ENCODE peak calls at places on chromosomes 3 and 15, in eight cellular contexts. One of them, this sample, is unnamed.

GRCh38 chr3:189041482-189042090 is 130.2 kb upstream of the TPRG1 start:
- DNase-seq in sigmoid colon: no peak
- DNase-seq in stomach: peak; percentile 34
- DNase-seq in K562: no peak
- DNase-seq in CD4-positive, alpha-beta T cell: peak; percentile 60
- DNase-seq in breast epithelium: no peak
- DNase-seq in tibial artery: no peak
- DNase-seq in psoas muscle: no peak
- DNase-seq in this sample: peak; percentile 69

GRCh38 chr3:175356899-175357324 is 497.8 kb downstream of the NAALADL2 start:
- DNase-seq in tibial artery: no peak
- DNase-seq in CD4-positive, alpha-beta T cell: no peak
- DNase-seq in sigmoid colon: no peak
- DNase-seq in stomach: no peak
- DNase-seq in psoas muscle: no peak
- DNase-seq in K562: no peak
- DNase-seq in breast epithelium: no peak
- DNase-seq in this sample: no peak

GRCh38 chr3:190597291-190597690 is 83.4 kb downstream of the IL1RAP start:
- DNase-seq in K562: no peak
- DNase-seq in stomach: no peak
- DNase-seq in CD4-positive, alpha-beta T cell: no peak
- DNase-seq in sigmoid colon: no peak
- DNase-seq in psoas muscle: no peak
- DNase-seq in breast epithelium: no peak
- DNase-seq in tibial artery: no peak
- DNase-seq in this sample: no peak

GRCh38 chr15:97841558-97841957 is 118.9 kb upstream of the ARRDC4 start:
- DNase-seq in sigmoid colon: no peak
- DNase-seq in breast epithelium: no peak
- DNase-seq in stomach: no peak
- DNase-seq in CD4-positive, alpha-beta T cell: no peak
- DNase-seq in tibial artery: no peak
- DNase-seq in K562: no peak
- DNase-seq in psoas muscle: no peak
- DNase-seq in this sample: no peak

GRCh38 chr15:52112203-52112750 is 298 bp downstream of the BCL2L10 start:
- DNase-seq in tibial artery: no peak
- DNase-seq in breast epithelium: peak; percentile 22
- DNase-seq in psoas muscle: peak; percentile 23
- DNase-seq in stomach: peak; percentile 52
- DNase-seq in CD4-positive, alpha-beta T cell: peak; percentile 21
- DNase-seq in K562: no peak
- DNase-seq in sigmoid colon: no peak
- DNase-seq in this sample: peak; percentile 66

GRCh38 chr3:13305623-13306022 is 114.5 kb downstream of the NUP210 start:
- DNase-seq in CD4-positive, alpha-beta T cell: no peak
- DNase-seq in stomach: no peak
- DNase-seq in sigmoid colon: no peak
- DNase-seq in tibial artery: no peak
- DNase-seq in breast epithelium: no peak
- DNase-seq in K562: no peak
- DNase-seq in psoas muscle: no peak
- DNase-seq in this sample: no peak

GRCh38 chr3:59127071-59127470 is 77.2 kb upstream of the CFAP20DC start:
- DNase-seq in sigmoid colon: no peak
- DNase-seq in tibial artery: no peak
- DNase-seq in CD4-positive, alpha-beta T cell: no peak
- DNase-seq in K562: no peak
- DNase-seq in stomach: no peak
- DNase-seq in psoas muscle: no peak
- DNase-seq in breast epithelium: no peak
- DNase-seq in this sample: no peak

GRCh38 chr3:72891053-72891855 is 3.4 kb downstream of the GXYLT2 start:
- DNase-seq in breast epithelium: peak; percentile 38
- DNase-seq in stomach: no peak
- DNase-seq in psoas muscle: peak; percentile 52
- DNase-seq in tibial artery: no peak
- DNase-seq in CD4-positive, alpha-beta T cell: no peak
- DNase-seq in K562: peak; percentile 19
- DNase-seq in sigmoid colon: peak; percentile 81
- DNase-seq in this sample: no peak

GRCh38 chr15:95988574-95988887 is 342.0 kb upstream of the NR2F2 start:
- DNase-seq in K562: no peak
- DNase-seq in stomach: peak; percentile 59
- DNase-seq in breast epithelium: no peak
- DNase-seq in sigmoid colon: no peak
- DNase-seq in psoas muscle: no peak
- DNase-seq in CD4-positive, alpha-beta T cell: no peak
- DNase-seq in tibial artery: no peak
- DNase-seq in this sample: no peak

GRCh38 chr3:30188713-30189112 is 417.7 kb upstream of the TGFBR2 start:
- DNase-seq in K562: no peak
- DNase-seq in CD4-positive, alpha-beta T cell: no peak
- DNase-seq in breast epithelium: no peak
- DNase-seq in psoas muscle: peak; percentile 13
- DNase-seq in stomach: no peak
- DNase-seq in sigmoid colon: no peak
- DNase-seq in tibial artery: no peak
- DNase-seq in this sample: no peak

GRCh38 chr3:32401541-32402052 is 9.9 kb downstream of the CMTM7 start:
- DNase-seq in psoas muscle: peak; percentile 82
- DNase-seq in sigmoid colon: peak; percentile 87
- DNase-seq in breast epithelium: peak; percentile 72
- DNase-seq in K562: no peak
- DNase-seq in tibial artery: peak; percentile 90
- DNase-seq in CD4-positive, alpha-beta T cell: peak; percentile 57
- DNase-seq in stomach: peak; percentile 74
- DNase-seq in this sample: peak; percentile 79

GRCh38 chr3:59251899-59252298 is 202.1 kb upstream of the CFAP20DC start:
- DNase-seq in psoas muscle: no peak
- DNase-seq in sigmoid colon: no peak
- DNase-seq in K562: no peak
- DNase-seq in stomach: no peak
- DNase-seq in CD4-positive, alpha-beta T cell: no peak
- DNase-seq in breast epithelium: no peak
- DNase-seq in tibial artery: no peak
- DNase-seq in this sample: no peak

GRCh38 chr15:22918056-22918455 is 62.1 kb downstream of the CYFIP1 start:
- DNase-seq in psoas muscle: no peak
- DNase-seq in K562: no peak
- DNase-seq in stomach: no peak
- DNase-seq in CD4-positive, alpha-beta T cell: no peak
- DNase-seq in tibial artery: no peak
- DNase-seq in sigmoid colon: no peak
- DNase-seq in breast epithelium: no peak
- DNase-seq in this sample: no peak

GRCh38 chr15:65423977-65424679 is 1.4 kb upstream of the IGDCC4 start:
- DNase-seq in tibial artery: no peak
- DNase-seq in psoas muscle: no peak
- DNase-seq in sigmoid colon: peak; percentile 27
- DNase-seq in stomach: no peak
- DNase-seq in breast epithelium: no peak
- DNase-seq in K562: peak; percentile 66
- DNase-seq in CD4-positive, alpha-beta T cell: no peak
- DNase-seq in this sample: no peak

GRCh38 chr3:61684386-61684785 is 123.0 kb downstream of the PTPRG start:
- DNase-seq in sigmoid colon: no peak
- DNase-seq in tibial artery: no peak
- DNase-seq in CD4-positive, alpha-beta T cell: no peak
- DNase-seq in K562: no peak
- DNase-seq in breast epithelium: no peak
- DNase-seq in psoas muscle: no peak
- DNase-seq in stomach: no peak
- DNase-seq in this sample: no peak

GRCh38 chr15:64665179-64665578 is 110.2 kb downstream of the RBPMS2 start:
- DNase-seq in K562: no peak
- DNase-seq in sigmoid colon: no peak
- DNase-seq in tibial artery: no peak
- DNase-seq in stomach: no peak
- DNase-seq in breast epithelium: no peak
- DNase-seq in psoas muscle: no peak
- DNase-seq in CD4-positive, alpha-beta T cell: no peak
- DNase-seq in this sample: no peak

GRCh38 chr15:60215225-60215963 is 182.4 kb downstream of the ANXA2 start:
- DNase-seq in psoas muscle: no peak
- DNase-seq in tibial artery: no peak
- DNase-seq in K562: no peak
- DNase-seq in CD4-positive, alpha-beta T cell: no peak
- DNase-seq in stomach: no peak
- DNase-seq in sigmoid colon: no peak
- DNase-seq in breast epithelium: no peak
- DNase-seq in this sample: no peak

DNA sequence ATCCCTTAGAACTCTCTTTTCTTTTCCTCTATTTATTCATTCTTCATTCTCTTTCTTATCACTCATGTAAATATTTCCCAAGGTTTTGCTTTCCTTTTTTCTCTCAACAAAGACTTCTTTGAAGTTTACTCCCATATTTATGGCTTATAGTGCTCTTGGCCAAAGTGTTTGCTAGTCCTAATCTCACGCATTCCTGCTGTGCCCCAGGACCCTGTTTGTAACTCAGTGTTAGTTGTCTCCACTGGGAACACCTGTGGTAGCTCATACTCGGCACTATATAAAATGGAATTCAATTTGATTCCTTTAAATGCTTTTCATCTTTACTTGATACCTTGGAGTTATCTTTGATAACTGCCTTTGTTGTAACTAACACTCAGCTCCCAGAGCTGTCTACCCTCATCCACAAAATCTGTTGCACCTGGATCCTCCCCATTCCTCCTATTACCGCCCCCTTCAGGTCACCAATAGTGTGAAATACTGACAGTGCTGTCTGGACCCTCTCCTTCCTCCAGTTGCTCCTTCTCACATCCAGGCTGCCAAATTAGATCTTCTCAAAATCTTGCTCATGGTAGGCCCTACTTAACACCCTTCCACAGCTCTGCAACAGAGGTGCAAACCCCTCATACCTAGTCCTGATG is 76.8 kb downstream of the TIGIT start:
- DNase-seq in tibial artery: no peak
- DNase-seq in K562: no peak
- DNase-seq in psoas muscle: no peak
- DNase-seq in CD4-positive, alpha-beta T cell: no peak
- DNase-seq in sigmoid colon: no peak
- DNase-seq in breast epithelium: no peak
- DNase-seq in stomach: no peak
- DNase-seq in this sample: no peak
- TF ChIP-seq CTCF in tibial artery: no peak
- TF ChIP-seq CTCF in K562: no peak
- TF ChIP-seq CTCF in psoas muscle: no peak
- TF ChIP-seq CTCF in CD4-positive, alpha-beta T cell: no peak
- TF ChIP-seq CTCF in sigmoid colon: no peak
- TF ChIP-seq CTCF in breast epithelium: no peak
- TF ChIP-seq CTCF in stomach: no peak
- TF ChIP-seq CTCF in this sample: no peak

GRCh38 chr15:78035861-78036476 is 41.5 kb downstream of the TBC1D2B start:
- DNase-seq in CD4-positive, alpha-beta T cell: no peak
- DNase-seq in K562: no peak
- DNase-seq in sigmoid colon: no peak
- DNase-seq in breast epithelium: no peak
- DNase-seq in tibial artery: no peak
- DNase-seq in psoas muscle: no peak
- DNase-seq in stomach: no peak
- DNase-seq in this sample: no peak
- H3K9me3 ChIP-seq in CD4-positive, alpha-beta T cell: no peaks in the 10 kb centered on the region
- H3K9me3 ChIP-seq in K562: no peaks in the 10 kb centered on the region
- H3K9me3 ChIP-seq in sigmoid colon: no peaks in the 10 kb centered on the region
- H3K9me3 ChIP-seq in breast epithelium: no peaks in the 10 kb centered on the region
- H3K9me3 ChIP-seq in tibial artery: no peaks in the 10 kb centered on the region
- H3K9me3 ChIP-seq in psoas muscle: no peaks in the 10 kb centered on the region
- H3K9me3 ChIP-seq in stomach: no peaks in the 10 kb centered on the region
- H3K9me3 ChIP-seq in this sample: no peaks in the 10 kb centered on the region

GRCh38 chr3:99858461-99858860 is 40.8 kb downstream of the CMSS1 start:
- DNase-seq in breast epithelium: no peak
- DNase-seq in psoas muscle: no peak
- DNase-seq in stomach: no peak
- DNase-seq in K562: no peak
- DNase-seq in CD4-positive, alpha-beta T cell: no peak
- DNase-seq in tibial artery: no peak
- DNase-seq in sigmoid colon: no peak
- DNase-seq in this sample: no peak

GRCh38 chr3:99857278-99857677 is 39.6 kb downstream of the CMSS1 start:
- DNase-seq in stomach: no peak
- DNase-seq in K562: no peak
- DNase-seq in tibial artery: no peak
- DNase-seq in sigmoid colon: no peak
- DNase-seq in psoas muscle: no peak
- DNase-seq in CD4-positive, alpha-beta T cell: no peak
- DNase-seq in breast epithelium: no peak
- DNase-seq in this sample: no peak

GRCh38 chr3:99856437-99857220 is 39.0 kb downstream of the CMSS1 start:
- DNase-seq in tibial artery: no peak
- DNase-seq in CD4-positive, alpha-beta T cell: no peak
- DNase-seq in breast epithelium: no peak
- DNase-seq in psoas muscle: no peak
- DNase-seq in stomach: no peak
- DNase-seq in K562: no peak
- DNase-seq in sigmoid colon: no peak
- DNase-seq in this sample: no peak

GRCh38 chr3:99854899-99855298 is 37.2 kb downstream of the CMSS1 start:
- DNase-seq in sigmoid colon: no peak
- DNase-seq in K562: no peak
- DNase-seq in tibial artery: no peak
- DNase-seq in breast epithelium: no peak
- DNase-seq in psoas muscle: no peak
- DNase-seq in CD4-positive, alpha-beta T cell: no peak
- DNase-seq in stomach: no peak
- DNase-seq in this sample: no peak

GRCh38 chr3:99855900-99856299 is 38.2 kb downstream of the CMSS1 start:
- DNase-seq in sigmoid colon: no peak
- DNase-seq in tibial artery: no peak
- DNase-seq in breast epithelium: no peak
- DNase-seq in psoas muscle: no peak
- DNase-seq in CD4-positive, alpha-beta T cell: no peak
- DNase-seq in stomach: no peak
- DNase-seq in K562: no peak
- DNase-seq in this sample: no peak
- H3K27ac ChIP-seq in sigmoid colon: peak overlapping the region; percentile 90
- H3K27ac ChIP-seq in tibial artery: peak overlapping the region; percentile 24
- H3K27ac ChIP-seq in breast epithelium: no peak overlapping the region
- H3K27ac ChIP-seq in psoas muscle: no peak overlapping the region
- H3K27ac ChIP-seq in CD4-positive, alpha-beta T cell: no peak overlapping the region
- H3K27ac ChIP-seq in stomach: no peak overlapping the region
- H3K27ac ChIP-seq in K562: no peak overlapping the region
- H3K27ac ChIP-seq in this sample: no peak overlapping the region

DNA sequence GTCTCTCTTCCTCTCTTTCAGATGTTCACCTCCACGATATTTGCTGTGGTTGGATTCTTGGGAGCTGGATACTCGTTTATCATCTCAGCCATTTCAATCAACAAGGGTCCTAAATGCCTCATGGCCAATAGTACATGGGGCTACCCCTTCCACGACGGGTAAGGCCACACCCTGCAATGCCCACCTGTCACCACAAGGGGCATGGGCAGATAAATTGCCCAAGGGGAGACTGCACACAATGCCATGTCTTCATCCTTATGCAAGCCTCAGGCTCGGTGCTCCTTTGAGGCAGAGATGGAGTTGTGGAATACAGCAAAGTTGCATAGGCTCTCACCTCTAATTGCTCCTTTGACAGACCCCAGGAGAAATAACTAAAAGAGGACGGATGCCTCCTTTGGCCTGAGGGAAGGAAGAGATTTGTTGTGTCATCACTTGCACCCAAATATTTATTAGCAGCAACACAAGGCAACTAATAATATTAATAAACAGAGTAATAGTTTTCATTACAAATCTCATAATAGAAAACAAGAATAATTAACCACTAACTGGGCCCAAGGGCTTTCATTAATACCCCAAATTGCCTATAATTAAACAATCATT is 13.2 kb downstream of the TM4SF4 start:
- DNase-seq in sigmoid colon: no peak
- DNase-seq in tibial artery: no peak
- DNase-seq in stomach: no peak
- DNase-seq in breast epithelium: no peak
- DNase-seq in K562: peak; percentile 36
- DNase-seq in psoas muscle: no peak
- DNase-seq in CD4-positive, alpha-beta T cell: no peak
- DNase-seq in this sample: no peak
- TF ChIP-seq CTCF in sigmoid colon: peak; percentile 12
- TF ChIP-seq CTCF in tibial artery: no peak
- TF ChIP-seq CTCF in stomach: no peak
- TF ChIP-seq CTCF in breast epithelium: no peak
- TF ChIP-seq CTCF in K562: peak; percentile 36
- TF ChIP-seq CTCF in psoas muscle: peak; percentile 20
- TF ChIP-seq CTCF in CD4-positive, alpha-beta T cell: peak; percentile 13
- TF ChIP-seq CTCF in this sample: peak; percentile 18